ENCODE peak calls at places on chromosomes 4 and X, in seven cellular contexts. V is NCI-H1417; H is fibroblast of lung; P is SHP77; E is HTR-8/SVneo; C is progenitor cell of endocrine pancreas; U is CD4-positive, alpha-beta memory T cell. Q is an unnamed sample.

GRCh38 chr4:167218022-167218608 is 16.2 kb downstream of the SPOCK3 start:
- DNase-seq in V (no peak), H (no peak), P (no peak), E (no peak), C (no peak), U (no peak), Q (no peak)

GRCh38 chr4:4776934-4777333 is 82.5 kb upstream of the MSX1 start:
- DNase-seq in V (no peak), H (no peak), P (no peak), E (no peak), C (no peak), U (no peak), Q (no peak)

GRCh38 chr4:151955721-151956340 is 195.0 kb upstream of the GATB start:
- DNase-seq in V (no peak), H (peak; percentile 73), P (no peak), E (no peak), C (no peak), U (no peak), Q (no peak)

GRCh38 chr4:8053688-8054449 is 104.7 kb downstream of the ABLIM2 start:
- DNase-seq in V (no peak), H (no peak), P (no peak), E (no peak), C (no peak), U (no peak), Q (no peak)

GRCh38 chr4:109820563-109820962 is 5.0 kb downstream of the GAR1 start:
- DNase-seq in V (no peak), H (peak; percentile 41), P (no peak), E (no peak), C (no peak), U (no peak), Q (peak; percentile 82)

GRCh38 chr4:52635130-52635529 is 24.0 kb downstream of the USP46 start:
- DNase-seq in V (no peak), H (no peak), P (no peak), E (no peak), C (no peak), U (no peak), Q (no peak)

GRCh38 chr4:20422398-20422797 is 170.7 kb downstream of the SLIT2 start:
- DNase-seq in V (peak; percentile 82), H (peak; percentile 42), P (peak; percentile 38), E (peak; percentile 12), C (peak; percentile 48), U (peak; percentile 13), Q (no peak)

GRCh38 chr4:127370495-127371069 is 262.2 kb upstream of the INTU start:
- DNase-seq in V (no peak), H (peak; percentile 10), P (no peak), E (no peak), C (no peak), U (no peak), Q (no peak)

GRCh38 chr4:16858275-16858752 is 40.1 kb downstream of the LDB2 start:
- DNase-seq in V (no peak), H (peak; percentile 94), P (no peak), E (no peak), C (no peak), U (no peak), Q (no peak)

GRCh38 chrX:68416592-68416991 is 16.7 kb downstream of the OPHN1 start:
- DNase-seq in V (no peak), H (peak; percentile 68), P (no peak), E (no peak), C (no peak), U (no peak), Q (no peak)

GRCh38 chr4:94532016-94532789 is 80.5 kb downstream of the PDLIM5 start:
- DNase-seq in V (no peak), H (peak; percentile 62), P (no peak), E (no peak), C (no peak), U (no peak), Q (peak; percentile 8)

GRCh38 chrX:152061083-152061482 is 77.3 kb downstream of the MAGEA10 start:
- DNase-seq in V (no peak), H (no peak), P (no peak), E (no peak), C (no peak), U (no peak), Q (no peak)

GRCh38 chr4:48215977-48216376 is 53.7 kb downstream of the TEC start:
- DNase-seq in V (no peak), H (no peak), P (no peak), E (no peak), C (no peak), U (no peak), Q (no peak)

GRCh38 chrX:52556741-52557140 is 39.9 kb upstream of the XAGE1B start:
- DNase-seq in V (no peak), H (no peak), P (no peak), E (no peak), C (no peak), U (no peak), Q (no peak)

GRCh38 chrX:70234355-70234754 is at the start of gene AWAT1:
- DNase-seq in V (no peak), H (no peak), P (no peak), E (no peak), C (no peak), U (no peak), Q (no peak)

GRCh38 chr4:54473077-54473545 is 184.6 kb upstream of the KIT start:
- DNase-seq in V (no peak), H (no peak), P (no peak), E (no peak), C (no peak), U (no peak), Q (no peak)

GRCh38 chr4:134313591-134313990 is 112.0 kb upstream of the PABPC4L start:
- DNase-seq in V (no peak), H (peak; percentile 60), P (no peak), E (no peak), C (no peak), U (no peak), Q (no peak)

GRCh38 chrX:108735680-108736508 is 469 bp downstream of the IRS4 start:
- DNase-seq in V (no peak), H (peak; percentile 9), P (no peak), E (no peak), C (peak; percentile 15), U (no peak), Q (peak; percentile 12)

GRCh38 chrX:43224496-43224895 is 431.6 kb upstream of the MAOA start:
- DNase-seq in V (no peak), H (no peak), P (no peak), E (no peak), C (no peak), U (no peak), Q (no peak)

GRCh38 chr4:127049506-127049905 is 583.3 kb upstream of the INTU start:
- DNase-seq in V (no peak), H (peak; percentile 74), P (no peak), E (no peak), C (no peak), U (no peak), Q (no peak)

GRCh38 chr4:21507439-21507838 is 441.1 kb downstream of the KCNIP4 start:
- DNase-seq in V (no peak), H (peak; percentile 6), P (no peak), E (no peak), C (no peak), U (no peak), Q (no peak)

GRCh38 chr4:72860766-72861165 is 208.8 kb downstream of the COX18 start:
- DNase-seq in V (no peak), H (peak; percentile 22), P (no peak), E (no peak), C (no peak), U (no peak), Q (no peak)

GRCh38 chr4:158020175-158020574 is 152.7 kb downstream of the GASK1B start:
- DNase-seq in V (no peak), H (peak; percentile 96), P (no peak), E (peak; percentile 45), C (no peak), U (no peak), Q (peak; percentile 99)

GRCh38 chr4:88075336-88075735 is 67.9 kb downstream of the PKD2 start:
- DNase-seq in V (no peak), H (no peak), P (no peak), E (no peak), C (no peak), U (no peak), Q (no peak)

GRCh38 chrX:68659385-68659784 is 11.9 kb downstream of the STARD8 start:
- DNase-seq in V (no peak), H (no peak), P (no peak), E (peak; percentile 11), C (no peak), U (no peak), Q (peak; percentile 29)

GRCh38 chr4:64539234-64539849 is 130.1 kb upstream of the TECRL start:
- DNase-seq in V (peak; percentile 36), H (peak; percentile 51), P (peak; percentile 33), E (peak; percentile 30), C (peak; percentile 47), U (peak; percentile 5), Q (peak; percentile 35)

GRCh38 chrX:29947225-29947624 is 268.1 kb upstream of the MAGEB2 start:
- DNase-seq in V (no peak), H (no peak), P (no peak), E (no peak), C (no peak), U (no peak), Q (no peak)

GRCh38 chrX:119990409-119990994 is 47.0 kb upstream of the NKAP start:
- DNase-seq in V (no peak), H (no peak), P (no peak), E (no peak), C (no peak), U (no peak), Q (no peak)

Q was measured in foreskin melanocyte.